ENCODE peak calls at places on chromosome 6, in ten cellular contexts. E, O, M, X, A, R, F, K, S and T are unnamed samples.

GRCh38 chr6:16669227-16669626 is 92.0 kb downstream of the ATXN1 start:
- DNase-seq in E (peak; percentile 68), O (no peak), M (peak; percentile 79), X (no peak), A (peak; percentile 29), R (no peak), F (no peak), K (no peak), S (no peak), T (no peak)

GRCh38 chr6:108408453-108408852 is 113.6 kb downstream of the AFG1L start:
- DNase-seq in E (no peak), O (no peak), M (no peak), X (no peak), A (no peak), R (peak; percentile 42), F (no peak), K (no peak), S (no peak), T (no peak)

GRCh38 chr6:21612067-21612745 is 18.7 kb downstream of the SOX4 start:
- DNase-seq in E (no peak), O (no peak), M (no peak), X (no peak), A (no peak), R (no peak), F (no peak), K (no peak), S (no peak), T (no peak)

GRCh38 chr6:5515200-5515599 is 253.9 kb downstream of the FARS2 start:
- DNase-seq in E (no peak), O (no peak), M (no peak), X (no peak), A (no peak), R (no peak), F (no peak), K (no peak), S (no peak), T (no peak)

GRCh38 chr6:156618600-156619205 is 158.5 kb upstream of the ARID1B start:
- DNase-seq in E (no peak), O (no peak), M (no peak), X (no peak), A (peak; percentile 4), R (peak; percentile 37), F (no peak), K (no peak), S (no peak), T (peak; percentile 39)

GRCh38 chr6:170125447-170126300 is 165.2 kb downstream of the DLL1 start:
- DNase-seq in E (no peak), O (no peak), M (no peak), X (peak; percentile 44), A (no peak), R (no peak), F (peak; percentile 14), K (no peak), S (no peak), T (no peak)

GRCh38 chr6:43468748-43469681 is 8.4 kb upstream of the TJAP1 start:
- DNase-seq in E (no peak), O (no peak), M (no peak), X (no peak), A (no peak), R (no peak), F (no peak), K (no peak), S (no peak), T (no peak)

GRCh38 chr6:160742090-160742489 is 40.0 kb downstream of the PLG start:
- DNase-seq in E (no peak), O (no peak), M (no peak), X (no peak), A (no peak), R (no peak), F (no peak), K (no peak), S (no peak), T (peak; percentile 81)

GRCh38 chr6:113450061-113450465 is 407.1 kb upstream of the MARCKS start:
- DNase-seq in E (no peak), O (no peak), M (no peak), X (no peak), A (no peak), R (peak; percentile 49), F (no peak), K (no peak), S (no peak), T (no peak)

GRCh38 chr6:148177589-148178233 is 164.9 kb upstream of the SASH1 start:
- DNase-seq in E (peak; percentile 11), O (peak; percentile 31), M (peak; percentile 51), X (peak; percentile 54), A (peak; percentile 63), R (peak; percentile 72), F (peak; percentile 75), K (peak; percentile 30), S (no peak), T (peak; percentile 64)